ENCODE peak calls at places on chromosome 11, in eight cellular contexts. K, H, Z, Q, T, J, S and U are unnamed samples.

GRCh38 chr11:5257296-5257695 is 2.7 kb upstream of the HBG2 start:
- DNase-seq in J (no peak), K (no peak), H (no peak), S (no peak), Q (no peak), Z (no peak), T (no peak), U (no peak)

GRCh38 chr11:12540913-12541587 is 133.2 kb upstream of the TEAD1 start:
- DNase-seq in K (peak; percentile 76), J (peak; percentile 58), T (no peak), Q (no peak), Z (no peak), S (no peak), H (peak; percentile 75), U (no peak)

GRCh38 chr11:6667733-6668374 is 12.2 kb upstream of the DCHS1 start:
- DNase-seq in Z (peak; percentile 13), H (peak; percentile 49), S (peak; percentile 12), Q (no peak), T (peak; percentile 72), K (peak; percentile 47), J (no peak), U (no peak)

GRCh38 chr11:72777755-72778278 is 16.0 kb downstream of the STARD10 start:
- DNase-seq in K (no peak), S (no peak), H (no peak), J (no peak), Q (no peak), T (no peak), Z (no peak), U (no peak)

GRCh38 chr11:86292912-86293606 is 9.0 kb upstream of the HIKESHI start:
- DNase-seq in J (no peak), S (no peak), K (no peak), Q (no peak), H (no peak), T (no peak), Z (no peak), U (no peak)

GRCh38 chr11:65423516-65424199 is 1.1 kb downstream of the NEAT1 start:
- DNase-seq in K (no peak), Z (peak; percentile 41), J (no peak), H (peak; percentile 49), T (no peak), Q (no peak), S (peak; percentile 25), U (no peak)

GRCh38 chr11:36361472-36361871 is 65.4 kb downstream of the PRR5L start:
- DNase-seq in Z (no peak), J (no peak), Q (no peak), S (peak; percentile 51), K (no peak), H (no peak), T (no peak), U (no peak)

GRCh38 chr11:26827567-26828037 is 105.7 kb upstream of the SLC5A12 start:
- DNase-seq in T (no peak), Q (no peak), K (peak; percentile 76), S (peak; percentile 7), H (peak; percentile 82), Z (no peak), J (no peak), U (no peak)

DNA sequence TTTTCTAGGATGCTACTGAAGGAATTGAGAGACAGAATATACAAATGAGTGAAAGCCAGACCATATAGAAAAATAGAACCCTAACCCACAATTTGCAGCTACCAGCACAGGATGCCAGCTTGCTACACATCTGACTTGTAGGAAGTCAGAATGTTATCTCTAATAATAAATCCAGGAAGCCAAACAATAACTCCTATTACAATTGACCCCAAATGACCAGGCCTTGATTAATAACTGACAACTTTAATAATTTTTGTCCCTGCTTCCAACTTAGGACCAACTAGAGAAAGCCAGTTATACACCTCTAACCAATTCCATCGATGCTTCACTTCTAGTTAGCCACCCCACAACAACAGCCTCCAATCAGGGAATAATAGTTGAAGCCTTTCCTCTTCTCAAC is 193.4 kb downstream of the CASP12 start:
- DNase-seq in K (no peak), Z (no peak), S (no peak), T (no peak), J (no peak), Q (no peak), H (no peak), U (no peak)
- H3K27ac ChIP-seq in K (no peak overlapping the region), Z (peak overlapping the region; percentile 82), S (no peak overlapping the region), T (no peak overlapping the region), J (no peak overlapping the region), Q (peak overlapping the region; percentile 67), H (no peak overlapping the region), U (no peak overlapping the region)

DNA sequence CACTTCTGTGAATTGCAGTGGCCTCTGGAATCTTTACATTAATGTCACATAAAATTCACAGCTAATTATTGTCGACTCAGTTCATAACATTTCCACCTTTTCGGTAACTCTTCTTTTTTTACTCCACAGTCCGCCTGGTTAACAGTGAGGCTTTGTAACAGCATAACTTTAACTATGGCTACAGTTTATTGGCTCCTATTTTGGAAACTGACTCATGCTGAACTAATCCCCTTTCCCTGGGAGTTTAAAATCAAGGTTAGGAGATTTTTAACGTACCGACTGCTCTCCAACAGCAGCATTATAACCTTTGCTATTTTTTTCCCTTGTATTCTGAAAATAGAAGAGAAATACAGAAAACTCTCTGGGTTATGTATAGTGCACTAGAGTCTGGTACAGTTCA is 3.2 kb upstream of the POGLUT3 start:
- DNase-seq in T (no peak), Q (no peak), S (no peak), K (no peak), Z (no peak), H (no peak), J (no peak), U (no peak)
- H3K27ac ChIP-seq in T (no peak overlapping the region), Q (no peak overlapping the region), S (no peak overlapping the region), K (no peak overlapping the region), Z (no peak overlapping the region), H (no peak overlapping the region), J (no peak overlapping the region), U (no peak overlapping the region)

GRCh38 chr11:128588086-128588485 is 728 bp upstream of the ETS1 start:
- DNase-seq in S (no peak), Z (no peak), H (peak; percentile 41), T (no peak), Q (no peak), K (no peak), J (no peak), U (no peak)
- H3K27ac ChIP-seq in S (no peak overlapping the region), Z (no peak overlapping the region), H (no peak overlapping the region), T (no peak overlapping the region), Q (no peak overlapping the region), K (no peak overlapping the region), J (no peak overlapping the region), U (no peak overlapping the region)

GRCh38 chr11:133253570-133253969 is 278.7 kb downstream of the OPCML start:
- DNase-seq in S (no peak), H (no peak), Z (no peak), J (no peak), Q (no peak), K (no peak), T (no peak), U (no peak)

GRCh38 chr11:133249065-133249464 is 283.2 kb downstream of the OPCML start:
- DNase-seq in Z (no peak), Q (no peak), T (no peak), J (no peak), S (no peak), H (no peak), K (no peak), U (no peak)

GRCh38 chr11:133243832-133244231 is 288.5 kb downstream of the OPCML start:
- DNase-seq in J (no peak), K (no peak), S (no peak), Z (no peak), Q (no peak), T (no peak), H (no peak), U (no peak)

GRCh38 chr11:133249530-133249929 is 282.8 kb downstream of the OPCML start:
- DNase-seq in S (no peak), Q (no peak), Z (no peak), J (no peak), T (no peak), H (no peak), K (no peak), U (no peak)
- H3K27ac ChIP-seq in S (no peak overlapping the region), Q (no peak overlapping the region), Z (no peak overlapping the region), J (no peak overlapping the region), T (no peak overlapping the region), H (no peak overlapping the region), K (no peak overlapping the region), U (no peak overlapping the region)

GRCh38 chr11:119831011-119831410 is 102.0 kb upstream of the NECTIN1 start:
- DNase-seq in Z (no peak), T (no peak), S (no peak), K (no peak), Q (no peak), H (no peak), J (no peak), U (no peak)

GRCh38 chr11:119829407-119829806 is 100.4 kb upstream of the NECTIN1 start:
- DNase-seq in H (no peak), T (no peak), K (no peak), S (no peak), Q (no peak), J (no peak), Z (no peak), U (no peak)

GRCh38 chr11:119830400-119830799 is 101.4 kb upstream of the NECTIN1 start:
- DNase-seq in K (no peak), J (no peak), S (no peak), Z (no peak), T (no peak), H (no peak), Q (no peak), U (no peak)

GRCh38 chr11:119832536-119832935 is 103.5 kb upstream of the NECTIN1 start:
- DNase-seq in Z (no peak), J (no peak), H (no peak), Q (no peak), T (no peak), S (no peak), K (no peak), U (no peak)

DNA sequence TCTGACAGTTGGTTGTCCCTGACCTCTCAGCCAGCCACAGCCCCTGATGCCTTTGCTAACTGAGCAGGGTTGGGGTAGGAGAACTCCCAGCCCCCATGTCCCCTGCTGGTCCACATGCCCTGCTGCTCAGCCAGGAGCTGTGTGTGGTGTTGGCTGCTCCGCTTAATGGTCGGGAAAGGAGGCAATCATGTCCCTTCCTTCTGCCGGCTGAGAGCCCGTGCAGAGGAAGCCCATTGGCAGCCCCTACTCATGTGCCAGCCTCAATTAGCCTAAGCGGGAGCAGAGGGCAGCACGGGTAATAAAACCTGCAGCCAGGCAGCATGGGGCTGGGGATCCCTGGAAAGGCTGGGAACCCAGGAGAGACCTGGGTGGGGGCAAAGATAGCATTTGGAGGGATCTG is 103.1 kb upstream of the NECTIN1 start:
- DNase-seq in H (no peak), K (no peak), J (no peak), T (no peak), Q (no peak), S (no peak), Z (no peak), U (no peak)
- H3K27ac ChIP-seq in H (no peak overlapping the region), K (no peak overlapping the region), J (no peak overlapping the region), T (no peak overlapping the region), Q (no peak overlapping the region), S (no peak overlapping the region), Z (no peak overlapping the region), U (no peak overlapping the region)